ENCODE peak calls at places on chromosomes 12 and 14, in eight cellular contexts. U is HCEC 1CT, X is GM23338, J is cerebellar cortex, D is Panc1, Y is brain microvascular endothelial cell, W is RWPE1, B is non-pigmented ciliary epithelial cell. H is an unnamed sample.

GRCh38 chr12:32502693-32503510 is 103.5 kb downstream of the FGD4 start:
- DNase-seq in U (peak; percentile 45), X (peak; percentile 43), J (peak; percentile 24), D (no peak), Y (no peak), W (no peak), B (no peak), H (no peak)

GRCh38 chr12:112858776-112859175 is 48.0 kb upstream of the OAS1 start:
- DNase-seq in U (no peak), X (no peak), J (no peak), D (no peak), Y (no peak), W (no peak), B (no peak), H (no peak)

GRCh38 chr14:34181308-34181707 is 230.4 kb upstream of the EGLN3 start:
- DNase-seq in U (no peak), X (no peak), J (no peak), D (no peak), Y (no peak), W (no peak), B (no peak), H (no peak)

GRCh38 chr12:109944975-109945374 is 44.9 kb downstream of the TCHP start:
- DNase-seq in U (no peak), X (peak; percentile 92), J (peak; percentile 60), D (no peak), Y (peak; percentile 58), W (no peak), B (no peak), H (no peak)

GRCh38 chr12:11798856-11799530 is 149.5 kb downstream of the ETV6 start:
- DNase-seq in U (peak; percentile 86), X (no peak), J (no peak), D (no peak), Y (peak; percentile 91), W (peak; percentile 20), B (peak; percentile 85), H (peak; percentile 63)

GRCh38 chr12:15168279-15168678 is 52.9 kb downstream of the RERG start:
- DNase-seq in U (no peak), X (no peak), J (no peak), D (no peak), Y (no peak), W (no peak), B (no peak), H (no peak)

GRCh38 chr12:96034631-96035282 is 630 bp downstream of the LTA4H start:
- DNase-seq in U (peak; percentile 45), X (peak; percentile 58), J (peak; percentile 50), D (no peak), Y (peak; percentile 14), W (peak; percentile 45), B (no peak), H (no peak)

GRCh38 chr12:24728826-24729225 is 220.1 kb downstream of the BCAT1 start:
- DNase-seq in U (no peak), X (no peak), J (no peak), D (no peak), Y (no peak), W (no peak), B (no peak), H (no peak)

GRCh38 chr14:100691395-100692025 is 35.2 kb upstream of the DLK1 start:
- DNase-seq in U (no peak), X (no peak), J (peak; percentile 25), D (no peak), Y (no peak), W (peak; percentile 57), B (no peak), H (no peak)

GRCh38 chr14:103561381-103562134 is 899 bp downstream of the BAG5 start:
- DNase-seq in U (peak; percentile 48), X (peak; percentile 77), J (no peak), D (no peak), Y (peak; percentile 48), W (peak; percentile 67), B (no peak), H (no peak)

GRCh38 chr12:118360785-118361404 is 11.8 kb downstream of the TAOK3 start:
- DNase-seq in U (peak; percentile 76), X (no peak), J (no peak), D (no peak), Y (peak; percentile 51), W (peak; percentile 59), B (no peak), H (no peak)

GRCh38 chr12:110658242-110658641 is 30.7 kb downstream of the HVCN1 start:
- DNase-seq in U (no peak), X (no peak), J (no peak), D (no peak), Y (no peak), W (no peak), B (no peak), H (no peak)

GRCh38 chr12:116594325-116595038 is 35.3 kb downstream of the MAP1LC3B2 start:
- DNase-seq in U (no peak), X (no peak), J (no peak), D (no peak), Y (no peak), W (no peak), B (no peak), H (no peak)

GRCh38 chr12:94290353-94290752 is 142.0 kb downstream of the PLXNC1 start:
- DNase-seq in U (no peak), X (no peak), J (no peak), D (no peak), Y (no peak), W (no peak), B (no peak), H (no peak)

GRCh38 chr12:47755655-47756562 is 2.8 kb downstream of the RAPGEF3 start:
- DNase-seq in U (no peak), X (no peak), J (no peak), D (no peak), Y (no peak), W (no peak), B (no peak), H (no peak)

GRCh38 chr12:19234171-19234704 is 104.7 kb downstream of the PLEKHA5 start:
- DNase-seq in U (peak; percentile 45), X (no peak), J (no peak), D (no peak), Y (no peak), W (no peak), B (no peak), H (no peak)

GRCh38 chr12:131012279-131013069 is 58.8 kb downstream of the ADGRD1 start:
- DNase-seq in U (no peak), X (no peak), J (no peak), D (no peak), Y (no peak), W (no peak), B (no peak), H (no peak)

GRCh38 chr12:75635606-75636444 is 124.4 kb upstream of the KRR1 start:
- DNase-seq in U (peak; percentile 98), X (no peak), J (no peak), D (no peak), Y (peak; percentile 94), W (no peak), B (peak; percentile 93), H (peak; percentile 86)

GRCh38 chr14:49876563-49877127 is 16.2 kb upstream of the ARF6 start:
- DNase-seq in U (no peak), X (no peak), J (no peak), D (no peak), Y (no peak), W (no peak), B (no peak), H (no peak)

GRCh38 chr12:25829192-25829591 is 129.3 kb upstream of the RASSF8 start:
- DNase-seq in U (peak; percentile 97), X (no peak), J (no peak), D (no peak), Y (peak; percentile 95), W (peak; percentile 44), B (peak; percentile 90), H (peak; percentile 91)

GRCh38 chr14:68458840-68459469 is 333.9 kb downstream of the ZFP36L1 start:
- DNase-seq in U (peak; percentile 68), X (peak; percentile 60), J (peak; percentile 7), D (no peak), Y (peak; percentile 62), W (peak; percentile 78), B (peak; percentile 79), H (no peak)

GRCh38 chr14:54529811-54530210 is 20.1 kb downstream of the CGRRF1 start:
- DNase-seq in U (peak; percentile 59), X (no peak), J (no peak), D (no peak), Y (peak; percentile 63), W (no peak), B (peak; percentile 26), H (no peak)

GRCh38 chr12:97681612-97682504 is 219.3 kb downstream of the RMST start:
- DNase-seq in U (no peak), X (no peak), J (no peak), D (no peak), Y (no peak), W (no peak), B (no peak), H (no peak)

GRCh38 chr12:20368653-20369163 is 371 bp downstream of the PDE3A start:
- DNase-seq in U (peak; percentile 14), X (peak; percentile 69), J (peak; percentile 40), D (no peak), Y (peak; percentile 45), W (no peak), B (no peak), H (no peak)

GRCh38 chr14:26709019-26709418 is 111.2 kb upstream of the NOVA1 start:
- DNase-seq in U (peak; percentile 69), X (peak; percentile 9), J (no peak), D (no peak), Y (no peak), W (no peak), B (peak; percentile 11), H (no peak)

GRCh38 chr14:68444449-68445168 is 348.3 kb downstream of the ZFP36L1 start:
- DNase-seq in U (peak; percentile 21), X (no peak), J (no peak), D (no peak), Y (no peak), W (no peak), B (no peak), H (no peak)

GRCh38 chr12:121860257-121860656 is 1.6 kb upstream of the HPD start:
- DNase-seq in U (no peak), X (no peak), J (no peak), D (no peak), Y (no peak), W (no peak), B (no peak), H (no peak)

GRCh38 chr14:36647827-36648753 is 13.6 kb upstream of the PAX9 start:
- DNase-seq in U (peak; percentile 56), X (peak; percentile 91), J (peak; percentile 16), D (no peak), Y (peak; percentile 8), W (peak; percentile 45), B (no peak), H (no peak)

GRCh38 chr12:27627123-27627835 is 69.0 kb upstream of the REP15 start:
- DNase-seq in U (peak; percentile 94), X (no peak), J (no peak), D (no peak), Y (peak; percentile 66), W (peak; percentile 26), B (no peak), H (peak; percentile 21)

GRCh38 chr12:73221398-73221797 is 949.2 kb downstream of the TRHDE start:
- DNase-seq in U (no peak), X (no peak), J (no peak), D (no peak), Y (no peak), W (no peak), B (no peak), H (no peak)

GRCh38 chr14:57244103-57244502 is 24.6 kb downstream of the EXOC5 start:
- DNase-seq in U (no peak), X (no peak), J (no peak), D (no peak), Y (no peak), W (no peak), B (no peak), H (no peak)

GRCh38 chr12:57496822-57497221 is 9.0 kb downstream of the MARS1 start:
- DNase-seq in U (no peak), X (no peak), J (no peak), D (no peak), Y (no peak), W (no peak), B (no peak), H (no peak)

GRCh38 chr14:46051801-46052200 is 599.8 kb downstream of the RPL10L start:
- DNase-seq in U (peak; percentile 39), X (no peak), J (no peak), D (no peak), Y (no peak), W (no peak), B (no peak), H (no peak)

GRCh38 chr14:43014338-43014737 is 1407.7 kb downstream of the LRFN5 start:
- DNase-seq in U (no peak), X (no peak), J (no peak), D (no peak), Y (no peak), W (no peak), B (no peak), H (no peak)

H was measured in AG04450.